ENCODE peak calls at places on chromosomes 13 and 19, in eight cellular contexts. M is GM23248, C is choroid plexus epithelial cell, J is cardiac muscle cell, Z is testis, F is lower lobe of right lung, K is BE2C, X is lower leg skin. N is an unnamed sample.

GRCh38 chr19:50794778-50795664 is 4.8 kb downstream of the ACP4 start:
- DNase-seq in K (peak), F (no peak), J (no peak), C (no peak), Z (no peak), X (no peak), M (peak), N (no peak)

GRCh38 chr13:100601716-100602115 is 13.1 kb upstream of the GGACT start:
- DNase-seq in F (no peak), Z (no peak), K (no peak), M (no peak), X (no peak), C (no peak), J (no peak), N (no peak)

GRCh38 chr19:18436651-18437478 is 1.1 kb downstream of the ISYNA1 start:
- DNase-seq in J (peak), K (peak), M (peak), Z (peak), C (peak), X (peak), F (peak), N (peak)

GRCh38 chr13:100484708-100485107 is 103.9 kb downstream of the GGACT start:
- DNase-seq in X (no peak), Z (no peak), J (no peak), C (peak), F (no peak), M (no peak), K (no peak), N (no peak)

GRCh38 chr13:40207110-40207478 is 459.3 kb downstream of the FOXO1 start:
- DNase-seq in Z (no peak), M (no peak), X (no peak), J (no peak), C (no peak), K (no peak), F (no peak), N (no peak)

GRCh38 chr13:94658926-94659649 is 53.3 kb downstream of the SOX21 start:
- DNase-seq in J (no peak), F (no peak), K (no peak), C (peak), M (peak), Z (no peak), X (no peak), N (no peak)

GRCh38 chr13:87661471-87661870 is 9.7 kb upstream of the SLITRK5 start:
- DNase-seq in X (no peak), Z (no peak), K (peak), C (peak), M (no peak), J (no peak), F (no peak), N (no peak)

GRCh38 chr13:24943136-24943535 is 152.8 kb upstream of the PABPC3 start:
- DNase-seq in F (no peak), Z (no peak), J (no peak), C (no peak), M (no peak), X (no peak), K (no peak), N (no peak)

GRCh38 chr13:39616087-39616694 is 13.2 kb upstream of the LHFPL6 start:
- DNase-seq in J (peak), F (no peak), C (peak), X (peak), M (peak), K (peak), Z (peak), N (no peak)

GRCh38 chr19:9667898-9668297 is 7.0 kb downstream of the ZNF562 start:
- DNase-seq in Z (no peak), X (no peak), K (no peak), C (no peak), J (no peak), F (no peak), M (no peak), N (no peak)

GRCh38 chr13:27276188-27276587 is 5.6 kb downstream of the RASL11A start:
- DNase-seq in J (peak), M (peak), C (peak), Z (no peak), X (no peak), K (peak), F (no peak), N (no peak)

GRCh38 chr19:15210323-15210774 is 9.6 kb upstream of the NOTCH3 start:
- DNase-seq in Z (no peak), J (peak), M (peak), K (no peak), F (peak), X (no peak), C (no peak), N (no peak)

GRCh38 chr19:4791183-4792018 is at the start of gene FEM1A:
- DNase-seq in Z (peak), C (peak), K (peak), X (peak), J (peak), M (peak), F (peak), N (peak)

GRCh38 chr19:22784051-22784450 is at the start of gene ZNF99:
- DNase-seq in X (no peak), M (no peak), J (no peak), C (no peak), Z (peak), K (peak), F (no peak), N (no peak)

GRCh38 chr19:31641591-31641990 is 292.4 kb upstream of the TSHZ3 start:
- DNase-seq in F (no peak), X (no peak), K (no peak), C (no peak), J (no peak), M (no peak), Z (no peak), N (no peak)

GRCh38 chr19:43797118-43797517 is 5.1 kb downstream of the LYPD5 start:
- DNase-seq in K (no peak), Z (no peak), C (no peak), M (no peak), J (no peak), X (no peak), F (no peak), N (no peak)

GRCh38 chr13:110377178-110378175 is 70.4 kb downstream of the COL4A2 start:
- DNase-seq in K (no peak), F (no peak), Z (no peak), C (no peak), M (no peak), X (no peak), J (no peak), N (no peak)

GRCh38 chr19:4066176-4066606 is 508 bp downstream of the ZBTB7A start:
- DNase-seq in C (no peak), X (no peak), K (no peak), Z (peak), J (no peak), F (no peak), M (no peak), N (peak)

GRCh38 chr19:4064073-4064550 is 2.6 kb downstream of the ZBTB7A start:
- DNase-seq in M (peak), J (peak), Z (peak), K (no peak), C (peak), X (no peak), F (peak), N (no peak)

GRCh38 chr19:3606690-3607289 is at the start of gene TBXA2R:
- DNase-seq in K (peak), M (peak), F (peak), C (peak), J (peak), X (peak), Z (peak), N (peak)

GRCh38 chr19:33441277-33441699 is 67.8 kb downstream of the CEBPG start:
- DNase-seq in X (no peak), Z (no peak), F (peak), M (no peak), J (no peak), C (no peak), K (no peak), N (no peak)
- H3K4me3 ChIP-seq in X (no peak), Z (no peak), F (no peak), M (no peak), J (no peak), C (no peak), K (no peak), N (no peak)

GRCh38 chr19:48419158-48419920 is 25.9 kb downstream of the GRIN2D start:
- DNase-seq in K (peak), M (peak), X (no peak), Z (peak), J (peak), C (peak), F (no peak), N (peak)
- H3K4me3 ChIP-seq in K (no peak), M (no peak), X (no peak), Z (no peak), J (no peak), C (no peak), F (no peak), N (peak)

DNA sequence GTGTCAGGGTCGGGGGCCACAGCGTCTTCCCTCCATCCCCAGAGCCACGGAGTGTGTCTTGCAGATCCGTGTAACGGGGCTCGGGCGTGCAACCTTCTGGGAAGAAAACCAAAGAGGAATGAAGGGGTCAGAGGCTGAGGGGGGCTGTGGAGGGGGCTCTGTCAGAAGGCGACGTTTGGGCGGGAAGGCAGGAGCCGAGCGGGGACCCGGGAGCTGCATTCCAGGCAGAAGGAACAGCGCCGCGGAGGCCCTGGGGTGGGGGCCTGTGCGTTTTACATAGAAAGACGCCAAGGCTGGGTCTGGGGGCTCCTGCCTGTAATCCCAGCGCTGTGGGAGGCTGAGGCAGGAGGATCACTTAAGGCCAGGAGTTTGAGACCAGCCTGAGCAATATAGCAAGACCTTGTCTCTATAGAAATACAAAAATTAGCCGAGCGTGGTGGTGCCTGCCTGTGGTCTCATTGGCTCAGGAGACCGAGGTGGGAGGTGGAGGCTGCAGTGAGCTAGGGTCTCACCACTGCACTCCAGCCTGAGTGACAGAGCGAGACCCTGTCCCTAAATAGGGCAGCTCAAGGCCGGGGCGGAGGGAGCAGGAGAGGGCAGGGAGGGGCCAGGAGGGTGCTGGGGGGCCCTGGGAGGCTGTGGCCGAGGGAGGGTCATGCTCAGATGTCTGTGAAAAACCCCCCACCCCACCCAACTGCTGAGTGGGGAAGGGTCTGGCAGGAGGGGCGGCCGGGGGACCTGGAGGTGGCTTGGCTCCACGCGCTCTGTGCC is 27.9 kb downstream of the ARID3A start:
- DNase-seq in X (no peak), J (peak), K (peak), M (no peak), C (no peak), Z (no peak), F (no peak), N (no peak)
- H3K4me3 ChIP-seq in X (no peak), J (peak), K (no peak), M (no peak), C (no peak), Z (no peak), F (peak), N (no peak)

GRCh38 chr19:13765395-13766094 is 1.2 kb downstream of the MRI1 start:
- DNase-seq in K (no peak), C (no peak), M (peak), J (no peak), X (no peak), Z (no peak), F (no peak), N (no peak)
- H3K4me3 ChIP-seq in K (peak), C (peak), M (peak), J (peak), X (no peak), Z (no peak), F (peak), N (peak)

GRCh38 chr13:60787083-60787482 is 390.1 kb downstream of the TDRD3 start:
- DNase-seq in F (no peak), M (no peak), C (no peak), Z (no peak), X (no peak), J (no peak), K (no peak), N (no peak)
- H3K4me3 ChIP-seq in F (no peak), M (no peak), C (no peak), Z (no peak), X (no peak), J (no peak), K (no peak), N (no peak)

DNA sequence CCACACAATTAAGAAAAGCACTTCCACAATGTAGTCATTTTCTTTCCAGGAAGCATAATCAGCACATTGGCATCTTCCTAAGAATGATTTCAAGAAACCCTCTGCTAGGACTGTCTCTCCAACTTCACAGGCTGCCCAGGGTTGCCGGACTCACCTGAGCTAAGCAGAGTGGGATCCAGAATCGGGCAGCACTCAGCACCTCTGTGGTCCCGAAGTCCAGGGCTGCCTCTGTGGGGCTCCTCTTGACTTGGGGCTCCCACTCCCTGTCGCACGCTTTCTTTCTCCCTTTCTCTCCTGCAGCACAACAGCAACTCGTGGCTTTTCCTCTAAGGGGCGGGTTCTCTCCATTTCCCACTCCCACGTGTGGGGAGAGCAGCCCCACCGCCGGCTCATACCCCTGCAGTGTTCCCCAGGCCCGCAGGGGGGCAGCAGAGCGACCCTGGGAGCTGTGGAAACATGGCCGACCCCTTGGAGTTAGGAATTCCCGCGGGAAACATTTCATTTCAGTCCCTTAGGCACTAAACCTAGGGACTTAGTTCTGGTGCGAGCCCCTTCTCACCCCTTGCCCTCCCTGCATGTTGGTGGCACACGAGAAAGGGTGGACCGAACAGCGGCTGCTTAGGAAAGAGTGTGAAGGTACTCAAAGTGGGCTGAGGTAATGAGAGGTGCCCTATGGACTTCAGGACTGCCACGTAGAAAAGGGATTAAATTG is at the start of gene TMEM272:
- DNase-seq in F (peak), X (no peak), C (peak), K (peak), M (peak), Z (peak), J (peak), N (no peak)
- H3K4me3 ChIP-seq in F (peak), X (no peak), C (peak), K (peak), M (peak), Z (no peak), J (no peak), N (no peak)

N was measured in naive thymus-derived CD4-positive, alpha-beta T cell.